ENCODE peak calls at places on chromosomes 5 and 9, in seven cellular contexts. B, H, Z, Q, K, A and G are unnamed samples.

GRCh38 chr5:60960591-60960990 is 15.6 kb downstream of the NDUFAF2 start:
- DNase-seq in B (no peak), Z (no peak), A (peak), K (peak), H (no peak), Q (peak), G (no peak)

GRCh38 chr5:171568389-171568788 is 148.9 kb downstream of the FGF18 start:
- DNase-seq in A (no peak), B (no peak), K (no peak), Q (no peak), Z (no peak), H (no peak), G (no peak)

GRCh38 chr5:56896761-56897160 is 12.6 kb upstream of the SETD9 start:
- DNase-seq in A (no peak), Z (no peak), H (no peak), K (no peak), Q (no peak), B (no peak), G (no peak)

GRCh38 chr5:18236386-18236785 is 602.1 kb downstream of the TAF11L14 start:
- DNase-seq in K (no peak), H (no peak), Q (no peak), A (no peak), Z (no peak), B (no peak), G (no peak)

GRCh38 chr5:132260714-132261615 is 3.5 kb downstream of the PDLIM4 start:
- DNase-seq in H (peak), A (peak), B (no peak), K (peak), Q (peak), Z (peak), G (peak)

GRCh38 chr5:120544043-120544442 is 79.9 kb downstream of the PRR16 start:
- DNase-seq in Q (no peak), B (no peak), H (no peak), K (no peak), Z (no peak), A (no peak), G (no peak)

GRCh38 chr5:179679014-179679674 is 1.7 kb downstream of the CBY3 start:
- DNase-seq in A (peak), B (no peak), Q (peak), H (peak), Z (peak), K (peak), G (peak)

GRCh38 chr9:35858428-35858827 is 11.8 kb downstream of the OR13J1 start:
- DNase-seq in K (no peak), H (no peak), Q (no peak), A (no peak), B (no peak), Z (no peak), G (no peak)

GRCh38 chr9:82091610-82092009 is 103.0 kb downstream of the SPATA31D1 start:
- DNase-seq in B (no peak), Z (no peak), A (no peak), Q (no peak), H (no peak), K (no peak), G (no peak)

GRCh38 chr5:16935271-16936149 is 578 bp downstream of the MYO10 start:
- DNase-seq in Q (peak), K (peak), H (peak), Z (peak), B (peak), A (peak), G (peak)

GRCh38 chr9:129401623-129402340 is 219.1 kb downstream of the C9orf50 start:
- DNase-seq in B (no peak), A (no peak), H (no peak), Z (no peak), Q (no peak), K (no peak), G (peak)

GRCh38 chr5:2158767-2159166 is 276.0 kb upstream of the IRX4 start:
- DNase-seq in Q (no peak), A (no peak), K (no peak), H (no peak), Z (no peak), B (no peak), G (no peak)

GRCh38 chr9:134423757-134424156 is 97.5 kb downstream of the RXRA start:
- DNase-seq in Z (no peak), B (no peak), A (no peak), Q (no peak), H (no peak), K (no peak), G (no peak)

DNA sequence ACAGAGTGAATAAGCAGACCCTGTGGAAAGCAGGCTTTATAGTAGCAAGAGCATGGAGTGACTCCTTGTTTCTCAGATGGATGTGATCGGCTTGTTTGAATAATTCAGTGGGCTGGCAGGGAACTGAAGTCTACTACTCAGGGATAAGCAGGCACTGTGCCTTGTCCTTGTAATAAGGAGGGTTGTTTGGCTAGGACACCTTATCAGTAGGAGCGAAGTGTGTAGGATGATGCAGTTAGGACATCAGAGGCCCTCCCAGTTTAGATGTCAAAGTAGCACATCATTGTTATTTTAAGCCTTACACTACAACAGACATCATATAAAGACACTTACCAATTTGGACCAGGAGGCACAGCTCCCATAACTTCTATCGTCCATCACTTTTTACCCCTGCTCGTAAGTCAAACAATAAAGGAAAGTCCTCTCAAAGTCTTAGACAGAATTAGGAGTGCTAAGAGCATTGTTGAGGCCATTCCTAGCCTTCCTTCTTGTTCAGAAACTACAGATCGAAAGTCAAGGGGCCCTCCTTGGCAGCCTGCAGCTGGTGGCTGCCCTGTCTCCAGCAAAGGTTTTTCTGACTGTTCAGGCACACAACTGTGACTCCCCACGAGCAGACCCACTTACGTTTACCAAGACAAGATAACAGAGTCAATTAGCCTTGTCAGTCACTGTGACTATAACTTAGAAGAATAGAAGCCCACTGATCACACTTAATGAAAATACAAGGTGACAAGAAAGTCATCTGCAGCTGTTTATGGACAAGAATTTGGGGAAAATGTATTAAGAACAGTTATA is 218.6 kb downstream of the SNX18 start:
- DNase-seq in Z (no peak), K (no peak), Q (peak), H (no peak), B (no peak), A (no peak), G (no peak)
- H3K4me3 ChIP-seq in Z (no peak), K (no peak), Q (no peak), H (no peak), B (no peak), A (no peak), G (no peak)

GRCh38 chr9:137639303-137640051 is 20.7 kb downstream of the EHMT1 start:
- DNase-seq in K (no peak), Q (peak), H (no peak), Z (no peak), B (no peak), A (no peak), G (no peak)
- H3K4me3 ChIP-seq in K (peak), Q (peak), H (no peak), Z (no peak), B (no peak), A (peak), G (no peak)

GRCh38 chr9:136178773-136179075 is 26.2 kb downstream of the LHX3 start:
- DNase-seq in H (no peak), Q (no peak), B (no peak), Z (no peak), A (no peak), K (no peak), G (no peak)
- H3K4me3 ChIP-seq in H (no peak), Q (no peak), B (no peak), Z (no peak), A (no peak), K (no peak), G (no peak)

DNA sequence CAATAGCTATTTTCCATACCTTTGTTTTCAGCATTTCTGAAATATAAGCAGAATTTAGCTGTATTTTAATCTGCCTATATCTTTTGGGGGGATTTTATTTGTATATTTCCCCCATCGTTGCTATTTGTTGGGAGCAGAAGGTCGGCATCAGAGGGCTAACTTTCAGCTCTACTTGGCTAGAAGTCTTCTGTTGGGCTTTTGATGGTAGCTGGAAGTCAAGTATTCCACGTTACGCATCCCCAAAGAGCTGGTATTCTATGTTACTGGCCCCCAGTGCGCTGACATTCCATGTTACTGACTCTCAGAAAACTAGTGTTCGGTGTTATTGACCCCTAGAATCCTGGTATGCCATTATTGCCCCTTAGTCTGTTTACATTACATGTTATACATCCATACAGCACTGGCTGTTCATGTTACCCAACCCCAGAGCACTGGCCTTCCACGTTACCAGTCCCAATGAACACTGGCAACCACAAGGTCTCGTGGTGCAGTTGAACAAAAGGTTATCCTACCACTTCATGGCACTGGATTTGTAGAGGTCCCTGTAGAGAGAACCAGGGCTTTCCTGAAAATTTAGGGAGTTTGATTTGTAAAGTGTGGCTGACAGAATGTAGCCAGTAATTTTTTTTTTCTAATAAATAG is 278.1 kb upstream of the CD180 start:
- DNase-seq in B (no peak), K (no peak), Q (no peak), H (no peak), A (no peak), Z (no peak), G (no peak)
- H3K4me3 ChIP-seq in B (no peak), K (no peak), Q (no peak), H (no peak), A (no peak), Z (no peak), G (no peak)

GRCh38 chr5:136193396-136193935 is 504 bp upstream of the SMIM32 start:
- DNase-seq in H (no peak), Q (no peak), K (no peak), B (no peak), Z (peak), A (no peak), G (no peak)
- H3K4me3 ChIP-seq in H (no peak), Q (no peak), K (peak), B (no peak), Z (no peak), A (no peak), G (peak)

GRCh38 chr9:127734247-127734746 is 797 bp downstream of the TOR2A start:
- DNase-seq in Q (no peak), H (no peak), Z (no peak), A (no peak), B (no peak), K (no peak), G (no peak)
- H3K4me3 ChIP-seq in Q (peak), H (peak), Z (peak), A (peak), B (peak), K (no peak), G (no peak)

GRCh38 chr5:54212331-54212730 is 98.0 kb downstream of the ARL15 start:
- DNase-seq in B (no peak), A (no peak), Q (no peak), K (no peak), Z (no peak), H (no peak), G (no peak)
- H3K4me3 ChIP-seq in B (no peak), A (no peak), Q (no peak), K (no peak), Z (no peak), H (no peak), G (no peak)